ENCODE peak calls at places on chromosomes 16 and 17, in six cellular contexts. One of them, this sample, is unnamed.

GRCh38 chr17:66809408-66809807 is 25.5 kb upstream of the CACNG5 start:
- DNase-seq in DND-41: no peak
- DNase-seq in CD8-positive, alpha-beta T cell: no peak
- DNase-seq in Peyer's patch: no peak
- DNase-seq in gastrocnemius medialis: no peak
- DNase-seq in naive thymus-derived CD4-positive, alpha-beta T cell: no peak
- DNase-seq in this sample: no peak

GRCh38 chr17:62670202-62670821 is 42.8 kb downstream of the MRC2 start:
- DNase-seq in CD8-positive, alpha-beta T cell: no peak
- DNase-seq in gastrocnemius medialis: no peak
- DNase-seq in naive thymus-derived CD4-positive, alpha-beta T cell: no peak
- DNase-seq in Peyer's patch: no peak
- DNase-seq in DND-41: no peak
- DNase-seq in this sample: no peak

GRCh38 chr17:33521784-33522183 is 228.7 kb upstream of the ASIC2 start:
- DNase-seq in naive thymus-derived CD4-positive, alpha-beta T cell: no peak
- DNase-seq in Peyer's patch: no peak
- DNase-seq in gastrocnemius medialis: no peak
- DNase-seq in DND-41: peak; percentile 6
- DNase-seq in CD8-positive, alpha-beta T cell: no peak
- DNase-seq in this sample: peak; percentile 23

GRCh38 chr16:86625029-86625428 is 46.7 kb downstream of the FOXL1 start:
- DNase-seq in naive thymus-derived CD4-positive, alpha-beta T cell: no peak
- DNase-seq in Peyer's patch: no peak
- DNase-seq in DND-41: no peak
- DNase-seq in gastrocnemius medialis: no peak
- DNase-seq in CD8-positive, alpha-beta T cell: no peak
- DNase-seq in this sample: no peak

GRCh38 chr16:51839697-51840462 is 688.8 kb upstream of the SALL1 start:
- DNase-seq in DND-41: no peak
- DNase-seq in Peyer's patch: no peak
- DNase-seq in naive thymus-derived CD4-positive, alpha-beta T cell: no peak
- DNase-seq in gastrocnemius medialis: no peak
- DNase-seq in CD8-positive, alpha-beta T cell: no peak
- DNase-seq in this sample: no peak

GRCh38 chr17:45228121-45228941 is 6.6 kb downstream of the FMNL1 start:
- DNase-seq in CD8-positive, alpha-beta T cell: no peak
- DNase-seq in Peyer's patch: no peak
- DNase-seq in naive thymus-derived CD4-positive, alpha-beta T cell: no peak
- DNase-seq in DND-41: no peak
- DNase-seq in gastrocnemius medialis: peak; percentile 34
- DNase-seq in this sample: no peak

GRCh38 chr16:80592273-80592672 is 51.5 kb downstream of the DYNLRB2 start:
- DNase-seq in CD8-positive, alpha-beta T cell: no peak
- DNase-seq in Peyer's patch: no peak
- DNase-seq in gastrocnemius medialis: no peak
- DNase-seq in naive thymus-derived CD4-positive, alpha-beta T cell: no peak
- DNase-seq in DND-41: no peak
- DNase-seq in this sample: no peak

GRCh38 chr17:69908599-69909368 is 166.2 kb upstream of the KCNJ16 start:
- DNase-seq in gastrocnemius medialis: no peak
- DNase-seq in CD8-positive, alpha-beta T cell: no peak
- DNase-seq in DND-41: no peak
- DNase-seq in naive thymus-derived CD4-positive, alpha-beta T cell: no peak
- DNase-seq in Peyer's patch: no peak
- DNase-seq in this sample: no peak

GRCh38 chr17:27756467-27757371 is 43.6 kb downstream of the NOS2 start:
- DNase-seq in DND-41: peak; percentile 62
- DNase-seq in CD8-positive, alpha-beta T cell: peak; percentile 9
- DNase-seq in naive thymus-derived CD4-positive, alpha-beta T cell: no peak
- DNase-seq in Peyer's patch: peak; percentile 70
- DNase-seq in gastrocnemius medialis: no peak
- DNase-seq in this sample: peak; percentile 58

GRCh38 chr17:54899721-54900456 is 763 bp upstream of the TOM1L1 start:
- DNase-seq in CD8-positive, alpha-beta T cell: no peak
- DNase-seq in gastrocnemius medialis: no peak
- DNase-seq in DND-41: no peak
- DNase-seq in naive thymus-derived CD4-positive, alpha-beta T cell: no peak
- DNase-seq in Peyer's patch: no peak
- DNase-seq in this sample: peak; percentile 18

GRCh38 chr17:38896373-38896954 is 26.6 kb downstream of the LASP1 start:
- DNase-seq in gastrocnemius medialis: no peak
- DNase-seq in CD8-positive, alpha-beta T cell: no peak
- DNase-seq in Peyer's patch: no peak
- DNase-seq in naive thymus-derived CD4-positive, alpha-beta T cell: no peak
- DNase-seq in DND-41: no peak
- DNase-seq in this sample: no peak

GRCh38 chr17:4375039-4375748 is 8.7 kb upstream of the UBE2G1 start:
- DNase-seq in gastrocnemius medialis: no peak
- DNase-seq in DND-41: peak; percentile 61
- DNase-seq in naive thymus-derived CD4-positive, alpha-beta T cell: no peak
- DNase-seq in CD8-positive, alpha-beta T cell: peak; percentile 3
- DNase-seq in Peyer's patch: no peak
- DNase-seq in this sample: no peak

GRCh38 chr17:46212634-46213435 is 19.6 kb upstream of the KANSL1 start:
- DNase-seq in gastrocnemius medialis: peak; percentile 60
- DNase-seq in CD8-positive, alpha-beta T cell: peak; percentile 48
- DNase-seq in Peyer's patch: no peak
- DNase-seq in DND-41: peak; percentile 66
- DNase-seq in naive thymus-derived CD4-positive, alpha-beta T cell: peak; percentile 73
- DNase-seq in this sample: peak; percentile 85

GRCh38 chr17:45743626-45744326 is 40.3 kb upstream of the CRHR1 start:
- DNase-seq in CD8-positive, alpha-beta T cell: no peak
- DNase-seq in Peyer's patch: no peak
- DNase-seq in naive thymus-derived CD4-positive, alpha-beta T cell: no peak
- DNase-seq in DND-41: no peak
- DNase-seq in gastrocnemius medialis: no peak
- DNase-seq in this sample: no peak

GRCh38 chr16:49637933-49638695 is 217.8 kb downstream of the ZNF423 start:
- DNase-seq in CD8-positive, alpha-beta T cell: no peak
- DNase-seq in Peyer's patch: no peak
- DNase-seq in naive thymus-derived CD4-positive, alpha-beta T cell: no peak
- DNase-seq in gastrocnemius medialis: no peak
- DNase-seq in DND-41: no peak
- DNase-seq in this sample: no peak

GRCh38 chr17:352421-353212 is at the start of gene RPH3AL:
- DNase-seq in DND-41: no peak
- DNase-seq in gastrocnemius medialis: peak; percentile 53
- DNase-seq in Peyer's patch: peak; percentile 87
- DNase-seq in naive thymus-derived CD4-positive, alpha-beta T cell: no peak
- DNase-seq in CD8-positive, alpha-beta T cell: no peak
- DNase-seq in this sample: peak; percentile 86

GRCh38 chr16:78147846-78148535 is 48.5 kb downstream of the WWOX start:
- DNase-seq in naive thymus-derived CD4-positive, alpha-beta T cell: no peak
- DNase-seq in DND-41: no peak
- DNase-seq in CD8-positive, alpha-beta T cell: no peak
- DNase-seq in gastrocnemius medialis: no peak
- DNase-seq in Peyer's patch: no peak
- DNase-seq in this sample: no peak

GRCh38 chr17:5501725-5502124 is 15.4 kb downstream of the MIS12 start:
- DNase-seq in CD8-positive, alpha-beta T cell: no peak
- DNase-seq in gastrocnemius medialis: no peak
- DNase-seq in DND-41: no peak
- DNase-seq in Peyer's patch: no peak
- DNase-seq in naive thymus-derived CD4-positive, alpha-beta T cell: no peak
- DNase-seq in this sample: no peak

GRCh38 chr16:67928561-67929364 is 2.9 kb downstream of the CTRL start:
- DNase-seq in gastrocnemius medialis: peak; percentile 65
- DNase-seq in DND-41: peak; percentile 82
- DNase-seq in Peyer's patch: peak; percentile 82
- DNase-seq in CD8-positive, alpha-beta T cell: peak; percentile 63
- DNase-seq in naive thymus-derived CD4-positive, alpha-beta T cell: peak; percentile 67
- DNase-seq in this sample: peak; percentile 84

GRCh38 chr16:66476328-66477027 is 49.4 kb downstream of the BEAN1 start:
- DNase-seq in naive thymus-derived CD4-positive, alpha-beta T cell: no peak
- DNase-seq in CD8-positive, alpha-beta T cell: peak; percentile 14
- DNase-seq in Peyer's patch: no peak
- DNase-seq in gastrocnemius medialis: no peak
- DNase-seq in DND-41: peak; percentile 55
- DNase-seq in this sample: peak; percentile 43

GRCh38 chr17:4691686-4692085 is 12.3 kb downstream of the PELP1 start:
- DNase-seq in Peyer's patch: no peak
- DNase-seq in gastrocnemius medialis: no peak
- DNase-seq in DND-41: no peak
- DNase-seq in naive thymus-derived CD4-positive, alpha-beta T cell: no peak
- DNase-seq in CD8-positive, alpha-beta T cell: no peak
- DNase-seq in this sample: no peak

DNA sequence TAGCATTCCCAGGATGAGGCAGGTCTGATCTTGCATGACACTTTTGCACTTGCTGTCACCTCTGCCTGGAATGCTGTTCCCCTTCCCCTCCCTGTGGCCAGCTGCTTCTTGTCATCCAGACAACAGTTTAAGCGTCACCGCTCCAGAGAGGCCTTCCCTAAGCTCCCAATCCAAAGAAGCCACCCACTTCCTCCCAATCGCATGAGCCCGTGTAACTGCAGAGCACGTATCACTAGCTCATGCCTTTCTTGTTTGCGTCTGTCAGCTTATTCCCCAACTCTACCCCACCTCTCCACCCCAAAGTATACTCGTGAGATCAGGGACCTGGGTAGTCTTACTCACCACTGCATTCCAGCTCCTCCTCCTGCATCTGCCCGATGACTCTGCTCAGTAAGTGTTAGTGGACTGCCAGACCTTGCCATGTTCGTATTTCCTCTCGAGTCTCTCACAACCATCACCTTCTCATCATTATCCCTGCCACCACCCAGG is 92.8 kb downstream of the GAS7 start:
- DNase-seq in DND-41: no peak
- DNase-seq in CD8-positive, alpha-beta T cell: no peak
- DNase-seq in naive thymus-derived CD4-positive, alpha-beta T cell: no peak
- DNase-seq in Peyer's patch: no peak
- DNase-seq in gastrocnemius medialis: no peak
- DNase-seq in this sample: no peak
- H3K27ac ChIP-seq in DND-41: no peak overlapping the region
- H3K27ac ChIP-seq in CD8-positive, alpha-beta T cell: no peak overlapping the region
- H3K27ac ChIP-seq in naive thymus-derived CD4-positive, alpha-beta T cell: no peak overlapping the region
- H3K27ac ChIP-seq in Peyer's patch: no peak overlapping the region
- H3K27ac ChIP-seq in gastrocnemius medialis: no peak overlapping the region
- H3K27ac ChIP-seq in this sample: no peak overlapping the region

DNA sequence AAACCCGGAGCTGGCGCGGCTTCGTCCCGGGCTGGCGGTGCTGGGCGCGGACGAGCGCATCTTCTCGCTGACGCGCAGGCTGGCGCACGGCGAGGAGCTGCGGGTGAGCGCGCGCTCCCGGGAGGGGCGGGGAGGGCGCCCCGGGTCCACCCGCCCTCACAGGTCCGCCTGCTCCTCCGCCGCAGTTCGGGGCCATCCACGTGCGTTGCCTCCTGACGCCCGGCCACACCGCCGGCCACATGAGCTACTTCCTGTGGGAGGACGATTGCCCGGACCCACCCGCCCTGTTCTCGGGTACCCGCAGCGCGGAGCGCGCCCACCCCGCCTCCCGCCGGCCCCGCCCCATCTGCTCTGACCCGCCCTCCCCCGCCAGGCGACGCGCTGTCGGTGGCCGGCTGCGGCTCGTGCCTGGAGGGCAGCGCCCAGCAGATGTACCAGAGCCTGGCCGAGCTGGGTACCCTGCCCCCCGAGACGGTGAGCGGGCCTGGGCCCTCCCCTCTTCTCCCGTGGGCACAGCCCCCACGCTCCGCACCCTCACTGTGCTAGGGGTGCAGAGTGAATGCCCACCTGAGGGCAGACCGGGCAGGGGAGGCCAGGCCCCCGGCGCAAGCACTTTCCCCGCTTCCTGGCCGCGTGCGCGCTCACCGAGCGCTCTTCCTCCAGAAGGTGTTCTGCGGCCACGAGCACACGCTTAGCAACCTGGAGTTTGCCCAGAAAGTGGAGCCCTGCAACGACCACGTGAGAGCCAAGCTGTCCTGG is 1.4 kb downstream of the HAGHL start:
- DNase-seq in DND-41: no peak
- DNase-seq in gastrocnemius medialis: no peak
- DNase-seq in CD8-positive, alpha-beta T cell: peak; percentile 42
- DNase-seq in naive thymus-derived CD4-positive, alpha-beta T cell: peak; percentile 56
- DNase-seq in Peyer's patch: peak; percentile 78
- DNase-seq in this sample: peak; percentile 77
- H3K4me3 ChIP-seq in DND-41: no peak overlapping the region
- H3K4me3 ChIP-seq in gastrocnemius medialis: peak overlapping the region; percentile 32
- H3K4me3 ChIP-seq in CD8-positive, alpha-beta T cell: peak overlapping the region; percentile 33
- H3K4me3 ChIP-seq in naive thymus-derived CD4-positive, alpha-beta T cell: peak overlapping the region; percentile 39
- H3K4me3 ChIP-seq in Peyer's patch: peak overlapping the region; percentile 65
- H3K4me3 ChIP-seq in this sample: peak overlapping the region; percentile 42

GRCh38 chr16:21302454-21302853 is 24.4 kb upstream of the CRYM start:
- DNase-seq in gastrocnemius medialis: no peak
- DNase-seq in Peyer's patch: no peak
- DNase-seq in CD8-positive, alpha-beta T cell: no peak
- DNase-seq in naive thymus-derived CD4-positive, alpha-beta T cell: no peak
- DNase-seq in DND-41: no peak
- DNase-seq in this sample: peak; percentile 57
- H3K27ac ChIP-seq in gastrocnemius medialis: no peak overlapping the region
- H3K27ac ChIP-seq in Peyer's patch: no peak overlapping the region
- H3K27ac ChIP-seq in CD8-positive, alpha-beta T cell: no peak overlapping the region
- H3K27ac ChIP-seq in naive thymus-derived CD4-positive, alpha-beta T cell: no peak overlapping the region
- H3K27ac ChIP-seq in DND-41: no peak overlapping the region
- H3K27ac ChIP-seq in this sample: peak overlapping the region; percentile 96

GRCh38 chr16:1102333-1102700 is 6.3 kb upstream of the C1QTNF8 start:
- DNase-seq in DND-41: no peak
- DNase-seq in CD8-positive, alpha-beta T cell: no peak
- DNase-seq in Peyer's patch: no peak
- DNase-seq in naive thymus-derived CD4-positive, alpha-beta T cell: no peak
- DNase-seq in gastrocnemius medialis: peak; percentile 16
- DNase-seq in this sample: no peak

GRCh38 chr16:1101573-1102332 is 5.7 kb upstream of the C1QTNF8 start:
- DNase-seq in DND-41: no peak
- DNase-seq in Peyer's patch: no peak
- DNase-seq in CD8-positive, alpha-beta T cell: no peak
- DNase-seq in gastrocnemius medialis: peak; percentile 10
- DNase-seq in naive thymus-derived CD4-positive, alpha-beta T cell: no peak
- DNase-seq in this sample: no peak

GRCh38 chr16:1103649-1104005 is 7.6 kb upstream of the C1QTNF8 start:
- DNase-seq in gastrocnemius medialis: no peak
- DNase-seq in naive thymus-derived CD4-positive, alpha-beta T cell: no peak
- DNase-seq in CD8-positive, alpha-beta T cell: no peak
- DNase-seq in Peyer's patch: no peak
- DNase-seq in DND-41: no peak
- DNase-seq in this sample: no peak

GRCh38 chr16:1101133-1101532 is 5.1 kb upstream of the C1QTNF8 start:
- DNase-seq in gastrocnemius medialis: peak; percentile 11
- DNase-seq in DND-41: no peak
- DNase-seq in naive thymus-derived CD4-positive, alpha-beta T cell: no peak
- DNase-seq in CD8-positive, alpha-beta T cell: no peak
- DNase-seq in Peyer's patch: no peak
- DNase-seq in this sample: no peak

DNA sequence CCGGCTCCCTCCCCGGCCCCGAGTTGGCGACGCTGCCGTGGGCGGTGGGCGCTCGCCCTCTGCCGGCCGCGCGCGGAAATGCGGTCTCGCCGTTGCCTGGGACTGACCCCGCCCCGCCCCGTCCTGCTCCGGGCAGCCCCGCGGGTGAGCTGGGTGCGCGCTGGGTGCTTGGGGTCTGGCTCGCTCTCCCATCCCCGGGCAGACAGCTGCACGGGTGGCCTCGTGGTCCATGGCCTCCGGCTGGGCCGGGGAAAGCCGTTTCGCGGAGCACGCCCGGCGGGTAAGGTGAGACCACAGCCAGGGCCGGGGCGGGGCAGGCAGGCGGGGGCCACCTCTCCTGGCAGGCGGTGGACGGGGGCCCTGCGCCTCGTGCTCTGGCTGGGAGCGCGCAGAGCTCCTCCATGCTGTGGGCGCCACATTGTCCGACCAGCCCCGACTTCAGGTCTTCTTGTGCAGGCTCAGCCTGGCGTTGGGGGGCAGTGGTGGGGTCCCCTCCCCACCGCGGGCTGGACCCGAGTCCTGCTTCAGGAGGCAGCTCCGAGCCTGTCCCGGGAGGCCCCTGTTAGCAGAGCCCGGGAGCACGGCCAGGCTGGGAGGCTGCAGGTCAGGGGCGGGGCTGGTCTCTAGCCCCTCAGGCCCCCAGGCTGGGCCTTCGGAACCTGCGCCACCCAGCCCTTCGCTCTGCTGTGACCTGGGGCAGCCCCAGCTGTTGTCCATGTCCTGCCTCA is 7.0 kb upstream of the C1QTNF8 start:
- DNase-seq in naive thymus-derived CD4-positive, alpha-beta T cell: peak; percentile 32
- DNase-seq in Peyer's patch: peak; percentile 81
- DNase-seq in gastrocnemius medialis: peak; percentile 39
- DNase-seq in DND-41: peak; percentile 70
- DNase-seq in CD8-positive, alpha-beta T cell: peak; percentile 56
- DNase-seq in this sample: peak; percentile 52
- H3K4me3 ChIP-seq in naive thymus-derived CD4-positive, alpha-beta T cell: no peak overlapping the region
- H3K4me3 ChIP-seq in Peyer's patch: peak overlapping the region; percentile 27
- H3K4me3 ChIP-seq in gastrocnemius medialis: peak overlapping the region; percentile 29
- H3K4me3 ChIP-seq in DND-41: no peak overlapping the region
- H3K4me3 ChIP-seq in CD8-positive, alpha-beta T cell: no peak overlapping the region
- H3K4me3 ChIP-seq in this sample: no peak overlapping the region